ENCODE peak calls at places on chromosomes 16 and 17, in nine cellular contexts. One of them, this sample, is unnamed.
A peak's percentile ranks its signal among the peaks of the same experiment; 100 is the strongest.

GRCh38 chr16:15715221-15715620 is 65.2 kb downstream of the NDE1 start:
- DNase-seq in body of pancreas: no peak
- DNase-seq in iris pigment epithelial cell: no peak
- DNase-seq in RWPE1: no peak
- DNase-seq in smooth muscle cell of the brain vasculature: no peak
- DNase-seq in transverse colon: no peak
- DNase-seq in Jurkat, Clone E6-1: no peak
- DNase-seq in cardiac muscle cell: no peak
- DNase-seq in glomerular endothelial cell: no peak
- DNase-seq in this sample: no peak

GRCh38 chr17:38724337-38724988 is 5.7 kb upstream of the CISD3 start:
- DNase-seq in glomerular endothelial cell: no peak
- DNase-seq in cardiac muscle cell: no peak
- DNase-seq in body of pancreas: peak; percentile 67
- DNase-seq in RWPE1: no peak
- DNase-seq in iris pigment epithelial cell: no peak
- DNase-seq in smooth muscle cell of the brain vasculature: no peak
- DNase-seq in Jurkat, Clone E6-1: no peak
- DNase-seq in transverse colon: peak; percentile 72
- DNase-seq in this sample: no peak

GRCh38 chr16:84504420-84505248 is at the start of gene MEAK7:
- DNase-seq in transverse colon: peak; percentile 99
- DNase-seq in body of pancreas: peak; percentile 99
- DNase-seq in glomerular endothelial cell: no peak
- DNase-seq in Jurkat, Clone E6-1: peak; percentile 94
- DNase-seq in RWPE1: peak; percentile 99
- DNase-seq in smooth muscle cell of the brain vasculature: peak; percentile 94
- DNase-seq in cardiac muscle cell: peak; percentile 99
- DNase-seq in iris pigment epithelial cell: peak; percentile 99
- DNase-seq in this sample: peak; percentile 100

GRCh38 chr17:72725432-72726068 is 366.9 kb downstream of the SLC39A11 start:
- DNase-seq in cardiac muscle cell: peak; percentile 69
- DNase-seq in RWPE1: peak; percentile 48
- DNase-seq in glomerular endothelial cell: no peak
- DNase-seq in Jurkat, Clone E6-1: peak; percentile 40
- DNase-seq in transverse colon: peak; percentile 69
- DNase-seq in smooth muscle cell of the brain vasculature: peak; percentile 31
- DNase-seq in body of pancreas: peak; percentile 49
- DNase-seq in iris pigment epithelial cell: peak; percentile 56
- DNase-seq in this sample: peak; percentile 68

GRCh38 chr16:68469728-68470460 is 21.6 kb upstream of the SMPD3 start:
- DNase-seq in RWPE1: no peak
- DNase-seq in cardiac muscle cell: no peak
- DNase-seq in glomerular endothelial cell: peak; percentile 4
- DNase-seq in smooth muscle cell of the brain vasculature: no peak
- DNase-seq in Jurkat, Clone E6-1: no peak
- DNase-seq in iris pigment epithelial cell: no peak
- DNase-seq in transverse colon: no peak
- DNase-seq in body of pancreas: no peak
- DNase-seq in this sample: no peak

GRCh38 chr17:43946766-43947165 is 4.5 kb upstream of the PPY start:
- DNase-seq in smooth muscle cell of the brain vasculature: no peak
- DNase-seq in body of pancreas: no peak
- DNase-seq in iris pigment epithelial cell: no peak
- DNase-seq in RWPE1: no peak
- DNase-seq in Jurkat, Clone E6-1: no peak
- DNase-seq in transverse colon: no peak
- DNase-seq in cardiac muscle cell: no peak
- DNase-seq in glomerular endothelial cell: no peak
- DNase-seq in this sample: no peak

GRCh38 chr17:82394296-82394695 is 22.7 kb downstream of the UTS2R start:
- DNase-seq in RWPE1: no peak
- DNase-seq in Jurkat, Clone E6-1: no peak
- DNase-seq in iris pigment epithelial cell: no peak
- DNase-seq in glomerular endothelial cell: no peak
- DNase-seq in body of pancreas: no peak
- DNase-seq in transverse colon: no peak
- DNase-seq in smooth muscle cell of the brain vasculature: no peak
- DNase-seq in cardiac muscle cell: no peak
- DNase-seq in this sample: no peak

GRCh38 chr17:1484060-1484535 is 8.4 kb downstream of the MYO1C start:
- DNase-seq in iris pigment epithelial cell: no peak
- DNase-seq in Jurkat, Clone E6-1: no peak
- DNase-seq in body of pancreas: no peak
- DNase-seq in glomerular endothelial cell: no peak
- DNase-seq in cardiac muscle cell: no peak
- DNase-seq in RWPE1: no peak
- DNase-seq in transverse colon: no peak
- DNase-seq in smooth muscle cell of the brain vasculature: no peak
- DNase-seq in this sample: no peak

GRCh38 chr17:74152591-74153455 is 50.7 kb upstream of the RPL38 start:
- DNase-seq in Jurkat, Clone E6-1: no peak
- DNase-seq in smooth muscle cell of the brain vasculature: no peak
- DNase-seq in RWPE1: no peak
- DNase-seq in transverse colon: no peak
- DNase-seq in iris pigment epithelial cell: no peak
- DNase-seq in body of pancreas: no peak
- DNase-seq in glomerular endothelial cell: no peak
- DNase-seq in cardiac muscle cell: peak; percentile 28
- DNase-seq in this sample: no peak

GRCh38 chr17:57178839-57179238 is 77.5 kb upstream of the MSI2 start:
- DNase-seq in transverse colon: no peak
- DNase-seq in Jurkat, Clone E6-1: no peak
- DNase-seq in cardiac muscle cell: no peak
- DNase-seq in iris pigment epithelial cell: no peak
- DNase-seq in body of pancreas: no peak
- DNase-seq in smooth muscle cell of the brain vasculature: no peak
- DNase-seq in RWPE1: no peak
- DNase-seq in glomerular endothelial cell: no peak
- DNase-seq in this sample: no peak

GRCh38 chr16:48499822-48500440 is 110.0 kb downstream of the N4BP1 start:
- DNase-seq in smooth muscle cell of the brain vasculature: peak; percentile 72
- DNase-seq in iris pigment epithelial cell: peak; percentile 97
- DNase-seq in Jurkat, Clone E6-1: no peak
- DNase-seq in transverse colon: peak; percentile 28
- DNase-seq in glomerular endothelial cell: peak; percentile 67
- DNase-seq in RWPE1: peak; percentile 33
- DNase-seq in cardiac muscle cell: peak; percentile 97
- DNase-seq in body of pancreas: peak; percentile 55
- DNase-seq in this sample: no peak

GRCh38 chr17:38877130-38877851 is 7.4 kb downstream of the LASP1 start:
- DNase-seq in body of pancreas: no peak
- DNase-seq in cardiac muscle cell: no peak
- DNase-seq in RWPE1: no peak
- DNase-seq in Jurkat, Clone E6-1: peak; percentile 87
- DNase-seq in transverse colon: peak; percentile 43
- DNase-seq in glomerular endothelial cell: no peak
- DNase-seq in iris pigment epithelial cell: no peak
- DNase-seq in smooth muscle cell of the brain vasculature: no peak
- DNase-seq in this sample: no peak

GRCh38 chr16:58730724-58731370 is 3.3 kb downstream of the GOT2 start:
- DNase-seq in iris pigment epithelial cell: no peak
- DNase-seq in Jurkat, Clone E6-1: no peak
- DNase-seq in RWPE1: no peak
- DNase-seq in glomerular endothelial cell: no peak
- DNase-seq in smooth muscle cell of the brain vasculature: no peak
- DNase-seq in cardiac muscle cell: no peak
- DNase-seq in transverse colon: no peak
- DNase-seq in body of pancreas: no peak
- DNase-seq in this sample: no peak

GRCh38 chr17:63822537-63822936 is 4.7 kb upstream of the PSMC5 start:
- DNase-seq in transverse colon: no peak
- DNase-seq in Jurkat, Clone E6-1: no peak
- DNase-seq in smooth muscle cell of the brain vasculature: no peak
- DNase-seq in glomerular endothelial cell: no peak
- DNase-seq in iris pigment epithelial cell: no peak
- DNase-seq in body of pancreas: no peak
- DNase-seq in RWPE1: no peak
- DNase-seq in cardiac muscle cell: no peak
- DNase-seq in this sample: no peak

GRCh38 chr17:67198131-67198530 is 46.9 kb downstream of the HELZ start:
- DNase-seq in cardiac muscle cell: no peak
- DNase-seq in RWPE1: no peak
- DNase-seq in smooth muscle cell of the brain vasculature: no peak
- DNase-seq in iris pigment epithelial cell: no peak
- DNase-seq in body of pancreas: no peak
- DNase-seq in glomerular endothelial cell: no peak
- DNase-seq in transverse colon: no peak
- DNase-seq in Jurkat, Clone E6-1: no peak
- DNase-seq in this sample: no peak

GRCh38 chr16:85459529-85460251 is 153.4 kb upstream of the GSE1 start:
- DNase-seq in transverse colon: peak; percentile 64
- DNase-seq in RWPE1: no peak
- DNase-seq in cardiac muscle cell: peak; percentile 37
- DNase-seq in smooth muscle cell of the brain vasculature: no peak
- DNase-seq in body of pancreas: peak; percentile 65
- DNase-seq in iris pigment epithelial cell: peak; percentile 26
- DNase-seq in glomerular endothelial cell: no peak
- DNase-seq in Jurkat, Clone E6-1: no peak
- DNase-seq in this sample: peak; percentile 74

GRCh38 chr16:82433042-82433441 is 193.7 kb upstream of the CDH13 start:
- DNase-seq in Jurkat, Clone E6-1: no peak
- DNase-seq in iris pigment epithelial cell: no peak
- DNase-seq in RWPE1: no peak
- DNase-seq in body of pancreas: no peak
- DNase-seq in cardiac muscle cell: no peak
- DNase-seq in glomerular endothelial cell: no peak
- DNase-seq in smooth muscle cell of the brain vasculature: no peak
- DNase-seq in transverse colon: no peak
- DNase-seq in this sample: no peak

GRCh38 chr17:57484081-57484666 is 227.9 kb downstream of the MSI2 start:
- DNase-seq in body of pancreas: no peak
- DNase-seq in smooth muscle cell of the brain vasculature: no peak
- DNase-seq in RWPE1: no peak
- DNase-seq in cardiac muscle cell: no peak
- DNase-seq in iris pigment epithelial cell: peak; percentile 47
- DNase-seq in transverse colon: no peak
- DNase-seq in Jurkat, Clone E6-1: no peak
- DNase-seq in glomerular endothelial cell: no peak
- DNase-seq in this sample: no peak

GRCh38 chr17:76544123-76544915 is 4.5 kb downstream of the PRCD start:
- DNase-seq in transverse colon: no peak
- DNase-seq in body of pancreas: no peak
- DNase-seq in cardiac muscle cell: no peak
- DNase-seq in Jurkat, Clone E6-1: no peak
- DNase-seq in iris pigment epithelial cell: no peak
- DNase-seq in smooth muscle cell of the brain vasculature: no peak
- DNase-seq in RWPE1: no peak
- DNase-seq in glomerular endothelial cell: no peak
- DNase-seq in this sample: no peak

GRCh38 chr16:86562356-86562755 is 4.3 kb upstream of the FOXC2 start:
- DNase-seq in RWPE1: no peak
- DNase-seq in transverse colon: no peak
- DNase-seq in body of pancreas: no peak
- DNase-seq in glomerular endothelial cell: no peak
- DNase-seq in smooth muscle cell of the brain vasculature: no peak
- DNase-seq in cardiac muscle cell: no peak
- DNase-seq in iris pigment epithelial cell: no peak
- DNase-seq in Jurkat, Clone E6-1: no peak
- DNase-seq in this sample: no peak

GRCh38 chr16:53372942-53373871 is 61.1 kb upstream of the RBL2 start:
- DNase-seq in transverse colon: peak; percentile 76
- DNase-seq in RWPE1: peak; percentile 81
- DNase-seq in smooth muscle cell of the brain vasculature: no peak
- DNase-seq in Jurkat, Clone E6-1: no peak
- DNase-seq in body of pancreas: peak; percentile 77
- DNase-seq in glomerular endothelial cell: no peak
- DNase-seq in iris pigment epithelial cell: no peak
- DNase-seq in cardiac muscle cell: no peak
- DNase-seq in this sample: peak; percentile 18

GRCh38 chr17:5769936-5770335 is 185.6 kb upstream of the NLRP1 start:
- DNase-seq in smooth muscle cell of the brain vasculature: no peak
- DNase-seq in glomerular endothelial cell: no peak
- DNase-seq in RWPE1: no peak
- DNase-seq in transverse colon: no peak
- DNase-seq in cardiac muscle cell: no peak
- DNase-seq in body of pancreas: no peak
- DNase-seq in iris pigment epithelial cell: no peak
- DNase-seq in Jurkat, Clone E6-1: no peak
- DNase-seq in this sample: no peak

GRCh38 chr17:53527473-53527872 is 295.3 kb upstream of the KIF2B start:
- DNase-seq in glomerular endothelial cell: no peak
- DNase-seq in smooth muscle cell of the brain vasculature: no peak
- DNase-seq in iris pigment epithelial cell: no peak
- DNase-seq in body of pancreas: no peak
- DNase-seq in RWPE1: no peak
- DNase-seq in cardiac muscle cell: peak; percentile 1
- DNase-seq in Jurkat, Clone E6-1: no peak
- DNase-seq in transverse colon: no peak
- DNase-seq in this sample: no peak

This sample was measured in K562.